ENCODE peak calls at places on chromosomes 11 and 22, in four cellular contexts. F is nephron progenitor cell, I is transverse colon, O is esophagus muscularis mucosa. V is an unnamed sample.

GRCh38 chr22:43434601-43435311 is 22.9 kb downstream of the MPPED1 start:
- DNase-seq in F (no peak), I (no peak), O (no peak), V (no peak)

GRCh38 chr22:32355760-32356159 is 1.9 kb upstream of the RFPL3 start:
- DNase-seq in F (no peak), I (no peak), O (no peak), V (no peak)

GRCh38 chr11:2214527-2215229 is 43.1 kb upstream of the TH start:
- DNase-seq in F (no peak), I (no peak), O (no peak), V (peak; percentile 36)

GRCh38 chr11:47186076-47186936 is at the start of gene PACSIN3:
- DNase-seq in F (peak; percentile 75), I (peak; percentile 61), O (no peak), V (no peak)

GRCh38 chr11:34147581-34147980 is 42.2 kb downstream of the NAT10 start:
- DNase-seq in F (no peak), I (no peak), O (no peak), V (no peak)

GRCh38 chr11:19756675-19757475 is 44.2 kb downstream of the NAV2 start:
- DNase-seq in F (no peak), I (no peak), O (no peak), V (no peak)

GRCh38 chr22:21568207-21569075 is 927 bp downstream of the UBE2L3 start:
- DNase-seq in F (peak; percentile 41), I (peak; percentile 39), O (no peak), V (no peak)

GRCh38 chr11:20467458-20468185 is 80.1 kb downstream of the PRMT3 start:
- DNase-seq in F (no peak), I (no peak), O (no peak), V (no peak)

GRCh38 chr11:76234704-76235232 is 28.5 kb upstream of the WNT11 start:
- DNase-seq in F (no peak), I (no peak), O (no peak), V (peak; percentile 80)

GRCh38 chr11:132030896-132031295 is 660.5 kb downstream of the NTM start:
- DNase-seq in F (no peak), I (no peak), O (peak; percentile 68), V (no peak)

GRCh38 chr11:132024587-132025295 is 654.3 kb downstream of the NTM start:
- DNase-seq in F (no peak), I (no peak), O (peak; percentile 47), V (no peak)

GRCh38 chr11:132032555-132032954 is 662.1 kb downstream of the NTM start:
- DNase-seq in F (no peak), I (no peak), O (no peak), V (no peak)

GRCh38 chr11:132026746-132027145 is 656.3 kb downstream of the NTM start:
- DNase-seq in F (no peak), I (no peak), O (no peak), V (no peak)

GRCh38 chr11:132028380-132029240 is 658.2 kb downstream of the NTM start:
- DNase-seq in F (peak; percentile 47), I (peak; percentile 46), O (peak; percentile 17), V (peak; percentile 74)
- TF ChIP-seq CTCF in F (peak; percentile 63), I (peak; percentile 63), O (peak; percentile 47), V (peak; percentile 61)

GRCh38 chr22:50525104-50525958 is at the start of gene SCO2:
- DNase-seq in F (peak; percentile 98), I (peak; percentile 98), O (peak; percentile 99), V (peak; percentile 96)
- TF ChIP-seq CTCF in F (peak; percentile 34), I (peak; percentile 24), O (peak; percentile 43), V (no peak)

GRCh38 chr11:87300640-87301381 is 263.1 kb downstream of the TMEM135 start:
- DNase-seq in F (no peak), I (peak; percentile 25), O (no peak), V (no peak)
- TF ChIP-seq CTCF in F (no peak), I (no peak), O (no peak), V (no peak)

DNA sequence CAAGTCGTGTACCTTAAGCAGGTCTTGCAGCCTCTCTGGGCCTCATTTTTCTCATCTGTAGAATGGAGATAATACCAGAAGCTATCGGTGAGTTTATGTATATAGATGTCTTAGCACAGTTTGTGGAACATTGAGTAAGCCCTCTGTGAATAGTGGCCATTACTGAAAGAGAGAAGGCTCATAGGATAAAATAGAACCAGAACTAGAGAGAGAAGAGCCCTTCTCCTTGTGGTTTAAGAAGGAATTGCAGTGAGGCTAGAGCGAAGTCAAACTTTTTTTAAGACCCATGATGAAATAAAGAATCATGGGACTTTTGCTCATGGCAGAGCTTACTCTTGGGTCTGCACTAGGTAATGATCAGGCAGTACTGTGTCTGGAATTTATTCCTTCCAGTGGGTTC is 137.1 kb downstream of the TRIM44 start:
- DNase-seq in F (no peak), I (no peak), O (no peak), V (no peak)
- TF ChIP-seq CTCF in F (no peak), I (no peak), O (no peak), V (no peak)

GRCh38 chr11:285894-286220 is 3.1 kb upstream of the PGGHG start:
- DNase-seq in F (no peak), I (no peak), O (no peak), V (no peak)

GRCh38 chr11:283405-284080 is 5.3 kb downstream of the NLRP6 start:
- DNase-seq in F (no peak), I (no peak), O (no peak), V (no peak)

GRCh38 chr11:284081-285020 is 4.6 kb upstream of the PGGHG start:
- DNase-seq in F (peak; percentile 59), I (no peak), O (no peak), V (no peak)

GRCh38 chr11:282630-283360 is 4.6 kb downstream of the NLRP6 start:
- DNase-seq in F (no peak), I (no peak), O (no peak), V (no peak)

DNA sequence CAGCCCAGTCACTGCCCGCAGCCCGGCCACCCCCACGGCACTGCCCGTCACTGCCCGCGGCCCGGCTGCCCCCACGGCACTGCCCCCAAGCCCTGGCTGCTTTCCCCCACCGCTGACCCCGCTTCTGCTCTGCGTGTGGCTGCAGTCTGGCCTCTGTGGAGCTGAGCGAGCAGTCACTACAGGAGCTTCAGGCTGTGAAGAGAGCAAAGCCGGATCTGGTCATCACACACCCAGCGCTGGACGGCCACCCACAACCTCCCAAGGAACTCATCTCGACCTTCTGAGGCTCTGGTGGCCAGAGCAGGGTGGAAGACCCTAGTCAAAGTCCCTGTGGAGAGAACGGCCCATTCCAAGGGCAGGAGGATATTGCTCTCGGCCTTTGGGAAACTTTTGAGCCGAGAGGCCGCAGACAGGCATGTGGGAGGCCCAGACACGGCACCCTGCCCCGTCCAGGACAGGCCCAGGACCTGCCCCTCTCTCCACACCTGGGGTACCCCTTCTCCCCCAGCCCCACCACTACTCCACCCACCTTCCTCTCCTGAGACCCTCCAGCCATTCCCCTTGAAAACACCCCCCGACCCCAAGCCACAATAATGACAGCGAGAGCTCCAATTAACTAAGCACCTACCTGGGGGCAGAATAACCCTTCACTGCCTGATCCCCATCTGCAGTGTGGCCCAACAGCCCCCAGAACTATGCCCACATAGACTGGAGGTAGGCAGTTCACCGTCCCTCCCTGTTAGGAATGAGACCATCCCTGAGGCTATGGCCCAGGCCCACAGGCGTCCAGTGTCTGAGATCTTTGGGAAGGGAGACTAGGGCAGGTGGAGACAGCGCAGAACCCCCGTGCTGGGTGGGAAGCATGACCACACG is 3.7 kb upstream of the PGGHG start:
- DNase-seq in F (no peak), I (no peak), O (no peak), V (no peak)
- TF ChIP-seq CTCF in F (no peak), I (no peak), O (no peak), V (no peak)

GRCh38 chr11:6418958-6419611 is at the start of gene APBB1:
- DNase-seq in F (peak; percentile 79), I (peak; percentile 73), O (no peak), V (no peak)
- TF ChIP-seq CTCF in F (no peak), I (no peak), O (peak; percentile 16), V (no peak)

DNA sequence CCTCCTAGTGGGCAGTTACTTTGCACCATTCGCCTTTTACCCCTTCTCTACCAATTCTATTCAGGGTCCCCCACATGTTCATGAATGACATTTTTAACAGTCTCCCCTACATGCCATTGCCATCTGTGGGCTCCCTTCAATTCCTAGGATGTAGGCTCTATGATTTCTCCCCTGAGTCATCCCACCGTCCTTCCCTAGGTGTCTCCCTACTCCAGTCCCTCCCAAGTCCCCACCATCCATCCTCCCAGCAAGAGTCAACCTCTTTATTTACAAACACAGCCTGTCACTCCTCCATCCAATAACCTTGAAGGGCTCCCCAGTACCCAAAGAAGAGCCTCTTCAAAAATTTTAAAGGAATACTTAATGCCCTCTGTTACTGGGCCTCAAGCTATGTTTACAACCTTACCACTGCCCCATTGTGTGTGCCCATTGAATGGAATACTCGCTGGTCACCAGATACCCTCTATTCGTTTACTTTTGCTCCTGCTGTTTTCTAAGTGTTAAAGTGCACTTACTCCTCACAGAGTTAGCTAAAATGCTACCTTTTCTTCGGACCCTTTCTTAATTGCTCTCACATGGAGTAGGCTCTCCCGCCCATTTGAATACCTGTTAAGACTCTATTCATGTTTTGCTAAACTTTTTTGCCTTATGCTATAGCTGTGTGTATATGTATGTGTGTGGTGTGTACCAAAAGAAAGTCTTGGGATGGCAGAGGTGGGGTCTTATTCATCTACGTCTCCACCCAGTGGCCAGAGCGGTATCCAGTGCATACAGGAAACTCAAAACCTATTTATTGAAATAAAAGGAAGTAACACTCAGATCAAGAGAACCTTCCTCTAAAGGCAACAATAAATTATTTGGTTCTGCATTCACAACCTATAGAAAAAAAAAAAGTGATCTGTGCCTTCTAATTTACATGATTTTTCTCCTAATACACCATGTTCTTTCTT is 235.8 kb upstream of the CCDC90B start:
- DNase-seq in F (no peak), I (no peak), O (peak; percentile 29), V (no peak)
- TF ChIP-seq CTCF in F (peak; percentile 4), I (no peak), O (no peak), V (peak; percentile 31)

GRCh38 chr11:78428273-78428651 is 10.6 kb upstream of the GAB2 start:
- DNase-seq in F (no peak), I (no peak), O (no peak), V (no peak)

GRCh38 chr11:78426845-78427244 is 9.2 kb upstream of the GAB2 start:
- DNase-seq in F (no peak), I (no peak), O (no peak), V (no peak)

GRCh38 chr11:78429209-78429608 is 11.6 kb upstream of the GAB2 start:
- DNase-seq in F (no peak), I (no peak), O (no peak), V (no peak)

GRCh38 chr11:78428773-78429172 is 11.2 kb upstream of the GAB2 start:
- DNase-seq in F (no peak), I (no peak), O (no peak), V (no peak)

GRCh38 chr11:78427615-78428272 is 10.1 kb upstream of the GAB2 start:
- DNase-seq in F (no peak), I (no peak), O (no peak), V (no peak)
- TF ChIP-seq CTCF in F (no peak), I (no peak), O (no peak), V (no peak)

DNA sequence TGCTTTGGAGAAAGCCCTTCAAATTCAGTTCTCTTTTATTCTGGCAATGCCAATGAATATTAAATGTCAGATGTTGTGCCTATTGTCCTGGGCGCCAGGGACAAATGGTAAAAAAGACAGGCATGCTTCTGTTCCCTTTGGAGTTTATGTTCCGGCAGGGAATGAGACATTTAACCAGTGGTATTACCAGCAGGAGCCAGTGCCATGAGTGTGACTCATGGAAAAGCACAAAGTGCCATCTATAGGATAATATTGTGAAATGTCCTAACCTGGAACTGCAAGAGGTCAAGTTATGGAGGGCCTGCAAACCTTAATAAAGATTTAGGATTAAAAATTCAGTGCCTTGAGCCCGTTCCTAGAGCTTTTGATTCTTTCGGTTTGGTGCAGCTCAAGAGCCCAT is 39.5 kb downstream of the REXO2 start:
- DNase-seq in F (no peak), I (no peak), O (no peak), V (no peak)
- TF ChIP-seq CTCF in F (no peak), I (no peak), O (no peak), V (no peak)

GRCh38 chr11:117443269-117444186 is 115.9 kb downstream of the CEP164 start:
- DNase-seq in F (peak; percentile 80), I (peak; percentile 35), O (no peak), V (peak; percentile 65)
- TF ChIP-seq CTCF in F (peak; percentile 70), I (peak; percentile 64), O (peak; percentile 46), V (peak; percentile 34)

V was measured in right atrium auricular region.